ENCODE peak calls at places on chromosome 20, in ten cellular contexts. Q, P, R, H, D, G, A, U, E and B are unnamed samples.

GRCh38 chr20:44409132-44409600 is 53.7 kb downstream of the HNF4A start:
- DNase-seq in E (no peak), Q (no peak), A (no peak), D (no peak), G (no peak), H (no peak), U (no peak), P (no peak), R (no peak), B (no peak)

GRCh38 chr20:4729265-4729664 is 7.6 kb downstream of the PRND start:
- DNase-seq in H (no peak), A (no peak), E (no peak), U (no peak), G (no peak), R (no peak), P (no peak), Q (no peak), D (no peak), B (no peak)

GRCh38 chr20:62220666-62221568 is 839 bp upstream of the HRH3 start:
- DNase-seq in D (no peak), P (no peak), E (no peak), R (no peak), U (no peak), G (no peak), A (no peak), Q (no peak), H (no peak), B (no peak)

GRCh38 chr20:4713401-4713800 is 8.3 kb upstream of the PRND start:
- DNase-seq in P (no peak), R (no peak), G (no peak), A (no peak), H (no peak), E (no peak), Q (no peak), U (no peak), D (no peak), B (no peak)

GRCh38 chr20:23122959-23123655 is 37.0 kb upstream of the CD93 start:
- DNase-seq in H (no peak), P (no peak), U (no peak), D (no peak), E (no peak), A (no peak), R (no peak), G (no peak), Q (no peak), B (no peak)

GRCh38 chr20:480044-480443 is 17.7 kb upstream of the TBC1D20 start:
- DNase-seq in A (no peak), R (no peak), U (no peak), E (no peak), P (no peak), D (no peak), H (no peak), G (no peak), Q (no peak), B (no peak)

GRCh38 chr20:47480239-47480638 is 21.4 kb upstream of the NCOA3 start:
- DNase-seq in U (no peak), D (no peak), G (no peak), A (no peak), P (no peak), H (no peak), Q (no peak), R (no peak), E (no peak), B (no peak)

GRCh38 chr20:53621482-53622246 is 28.0 kb upstream of the ZNF217 start:
- DNase-seq in H (peak), A (peak), E (no peak), U (no peak), P (peak), Q (no peak), G (peak), D (peak), R (no peak), B (peak)

GRCh38 chr20:5933802-5934436 is 16.4 kb downstream of the TRMT6 start:
- DNase-seq in E (no peak), D (no peak), P (no peak), Q (no peak), R (no peak), G (no peak), H (no peak), A (no peak), U (no peak), B (no peak)

GRCh38 chr20:3135507-3136070 is 24.1 kb downstream of the FASTKD5 start:
- DNase-seq in U (no peak), Q (no peak), G (no peak), P (no peak), R (no peak), E (no peak), D (no peak), H (no peak), A (no peak), B (no peak)

GRCh38 chr20:57968111-57968510 is 258.3 kb upstream of the PMEPA1 start:
- DNase-seq in P (no peak), G (no peak), R (no peak), A (no peak), E (no peak), D (no peak), U (no peak), H (no peak), Q (no peak), B (no peak)

GRCh38 chr20:41664584-41664983 is 46.4 kb upstream of the CHD6 start:
- DNase-seq in E (no peak), P (no peak), D (no peak), U (no peak), R (no peak), A (no peak), G (no peak), Q (no peak), H (no peak), B (no peak)

GRCh38 chr20:48725589-48725991 is 102.2 kb downstream of the PREX1 start:
- DNase-seq in U (no peak), A (no peak), G (no peak), P (no peak), R (no peak), D (no peak), Q (no peak), H (no peak), E (no peak), B (no peak)

GRCh38 chr20:24504331-24505285 is 35.2 kb downstream of the SYNDIG1 start:
- DNase-seq in P (no peak), A (no peak), D (no peak), E (no peak), H (no peak), R (no peak), U (no peak), G (no peak), Q (no peak), B (no peak)

GRCh38 chr20:12383770-12384304 is 466.1 kb downstream of the BTBD3 start:
- DNase-seq in U (no peak), H (no peak), D (no peak), G (no peak), R (no peak), A (no peak), E (no peak), Q (no peak), P (no peak), B (no peak)

GRCh38 chr20:58691773-58692578 is 624 bp upstream of the NPEPL1 start:
- DNase-seq in R (peak), E (no peak), P (no peak), A (peak), U (no peak), D (peak), G (peak), H (peak), Q (no peak), B (peak)

GRCh38 chr20:49603209-49603627 is 35.3 kb upstream of the PTGIS start:
- DNase-seq in D (peak), Q (no peak), E (no peak), U (no peak), P (no peak), H (peak), G (no peak), R (no peak), A (no peak), B (peak)